ENCODE peak calls at places on chromosomes 1 and 21, in five cellular contexts. E is fibroblast of the aortic adventitia; N is activated CD4-positive, alpha-beta T cell treated with anti-CD3 and anti-CD28 coated beads, Interleukin-2, amount 50 U/mL, for 24 hours; Q is renal cortical epithelial cell; Z is CD4-positive, alpha-beta memory T cell. G is an unnamed sample.

GRCh38 chr1:186835448-186835847 is 6.7 kb downstream of the PLA2G4A start:
- DNase-seq in E (no peak), N (no peak), Q (no peak), Z (no peak), G (no peak)

GRCh38 chr1:26784023-26784871 is 3.5 kb upstream of the PIGV start:
- DNase-seq in E (peak), N (no peak), Q (peak), Z (no peak), G (no peak)

GRCh38 chr1:243345205-243345604 is 89.4 kb downstream of the SDCCAG8 start:
- DNase-seq in E (no peak), N (no peak), Q (peak), Z (no peak), G (no peak)

GRCh38 chr1:43232482-43232881 is 37.3 kb upstream of the TMEM125 start:
- DNase-seq in E (peak), N (no peak), Q (no peak), Z (no peak), G (no peak)

GRCh38 chr1:151361883-151362282 is 10.6 kb downstream of the SELENBP1 start:
- DNase-seq in E (no peak), N (no peak), Q (no peak), Z (no peak), G (no peak)

GRCh38 chr1:32448773-32449456 is 16.0 kb upstream of the ZBTB8B start:
- DNase-seq in E (peak), N (no peak), Q (no peak), Z (no peak), G (no peak)

GRCh38 chr1:206455681-206456344 is 14.5 kb upstream of the IKBKE start:
- DNase-seq in E (no peak), N (no peak), Q (peak), Z (no peak), G (no peak)

GRCh38 chr1:96157101-96157500 is 564.5 kb upstream of the PTBP2 start:
- DNase-seq in E (no peak), N (no peak), Q (no peak), Z (no peak), G (no peak)

GRCh38 chr1:236982380-236982779 is 21.9 kb downstream of the MT1HL1 start:
- DNase-seq in E (no peak), N (no peak), Q (no peak), Z (no peak), G (no peak)

GRCh38 chr1:152495066-152495675 is 15.4 kb upstream of the LCE5A start:
- DNase-seq in E (peak), N (no peak), Q (no peak), Z (no peak), G (peak)

GRCh38 chr1:108200627-108201106 is 524 bp upstream of the SLC25A24 start:
- DNase-seq in E (peak), N (no peak), Q (peak), Z (peak), G (peak)

GRCh38 chr1:180181048-180181447 is 26.4 kb downstream of the QSOX1 start:
- DNase-seq in E (peak), N (no peak), Q (no peak), Z (no peak), G (no peak)

GRCh38 chr1:225962440-225962975 is 21.5 kb upstream of the LEFTY2 start:
- DNase-seq in E (no peak), N (peak), Q (no peak), Z (peak), G (peak)

GRCh38 chr21:15063081-15063820 is 1.5 kb downstream of the NRIP1 start:
- DNase-seq in E (peak), N (no peak), Q (no peak), Z (peak), G (no peak)

GRCh38 chr1:214264196-214264595 is 16.8 kb upstream of the SMYD2 start:
- DNase-seq in E (no peak), N (no peak), Q (peak), Z (no peak), G (no peak)

GRCh38 chr1:209364716-209365115 is 218.8 kb upstream of the CAMK1G start:
- DNase-seq in E (no peak), N (no peak), Q (peak), Z (no peak), G (no peak)

GRCh38 chr1:225735252-225736149 is 42.1 kb upstream of the SRP9 start:
- DNase-seq in E (peak), N (no peak), Q (peak), Z (no peak), G (no peak)

GRCh38 chr21:42143111-42143510 is 72.0 kb downstream of the UMODL1 start:
- DNase-seq in E (no peak), N (no peak), Q (no peak), Z (no peak), G (no peak)

GRCh38 chr1:47871799-47872353 is 125.3 kb downstream of the TRABD2B start:
- DNase-seq in E (no peak), N (no peak), Q (peak), Z (no peak), G (no peak)

GRCh38 chr1:5765465-5765864 is 226.8 kb downstream of the NPHP4 start:
- DNase-seq in E (no peak), N (no peak), Q (no peak), Z (no peak), G (no peak)

GRCh38 chr1:192747305-192747704 is 61.5 kb upstream of the RGS2 start:
- DNase-seq in E (peak), N (no peak), Q (peak), Z (no peak), G (no peak)

GRCh38 chr1:100955322-100955721 is 59.4 kb downstream of the SLC30A7 start:
- DNase-seq in E (peak), N (no peak), Q (peak), Z (no peak), G (no peak)

GRCh38 chr1:153842006-153842471 is 66.8 kb downstream of the SLC27A3 start:
- DNase-seq in E (peak), N (no peak), Q (no peak), Z (no peak), G (no peak)

GRCh38 chr1:16614361-16615252 is 1.2 kb upstream of the NBPF1 start:
- DNase-seq in E (no peak), N (no peak), Q (no peak), Z (no peak), G (no peak)

GRCh38 chr1:41891403-41891896 is 27.3 kb downstream of the HIVEP3 start:
- DNase-seq in E (peak), N (peak), Q (peak), Z (peak), G (peak)

GRCh38 chr1:192496369-192497056 is 79.1 kb upstream of the RGS1 start:
- DNase-seq in E (no peak), N (no peak), Q (no peak), Z (no peak), G (no peak)

GRCh38 chr1:244029137-244029536 is 21.9 kb upstream of the ZBTB18 start:
- DNase-seq in E (peak), N (no peak), Q (no peak), Z (no peak), G (no peak)

GRCh38 chr1:55062801-55063561 is 23.6 kb downstream of the PCSK9 start:
- DNase-seq in E (no peak), N (no peak), Q (no peak), Z (no peak), G (no peak)

GRCh38 chr1:52033190-52034049 is at the start of gene KTI12:
- DNase-seq in E (peak), N (peak), Q (peak), Z (peak), G (peak)

GRCh38 chr1:198162091-198162767 is 5.4 kb downstream of the NEK7 start:
- DNase-seq in E (no peak), N (no peak), Q (no peak), Z (no peak), G (no peak)

GRCh38 chr1:198018529-198018928 is 101.4 kb downstream of the LHX9 start:
- DNase-seq in E (peak), N (no peak), Q (peak), Z (no peak), G (no peak)

GRCh38 chr1:241012708-241013340 is 344.2 kb downstream of the RGS7 start:
- DNase-seq in E (no peak), N (no peak), Q (no peak), Z (no peak), G (no peak)

GRCh38 chr21:16134134-16134533 is 404.4 kb downstream of the USP25 start:
- DNase-seq in E (peak), N (no peak), Q (no peak), Z (no peak), G (no peak)

GRCh38 chr1:185934476-185935189 is 200.4 kb downstream of the HMCN1 start:
- DNase-seq in E (peak), N (no peak), Q (peak), Z (no peak), G (no peak)

GRCh38 chr1:58162952-58163550 is 383.5 kb downstream of the OMA1 start:
- DNase-seq in E (peak), N (no peak), Q (peak), Z (no peak), G (peak)

G was measured in CD4-positive, CD25-positive, alpha-beta regulatory T cell.